ENCODE peak calls at places on chromosomes 7 and 10, in ten cellular contexts. X, E, S, G, H, T, K, P, Q and R are unnamed samples.

GRCh38 chr7:157498690-157499089 is 161.9 kb downstream of the DNAJB6 start:
- DNase-seq in G (no peak), T (no peak), X (no peak), E (no peak), S (no peak), P (no peak), K (no peak), H (no peak), Q (no peak), R (no peak)

GRCh38 chr7:114628362-114628761 is 213.7 kb downstream of the FOXP2 start:
- DNase-seq in Q (no peak), S (no peak), T (no peak), G (no peak), K (no peak), E (no peak), X (no peak), P (no peak), H (no peak), R (no peak)

GRCh38 chr10:93073539-93074136 is at the start of gene CYP26A1:
- DNase-seq in H (no peak), X (no peak), T (no peak), G (no peak), P (no peak), S (no peak), K (peak), E (no peak), Q (no peak), R (no peak)

GRCh38 chr10:132185601-132186487 is 904 bp upstream of the DPYSL4 start:
- DNase-seq in Q (peak), E (no peak), S (no peak), K (peak), X (peak), H (no peak), P (no peak), T (no peak), G (peak), R (peak)

GRCh38 chr10:70174058-70174741 is 3.9 kb upstream of the SAR1A start:
- DNase-seq in S (no peak), Q (no peak), T (peak), K (no peak), X (no peak), E (peak), G (no peak), P (no peak), H (no peak), R (peak)

GRCh38 chr7:134612197-134612596 is 34.5 kb upstream of the BPGM start:
- DNase-seq in E (no peak), P (no peak), S (no peak), H (no peak), K (no peak), T (no peak), G (no peak), X (no peak), Q (no peak), R (no peak)

GRCh38 chr7:23930312-23930711 is 220.3 kb downstream of the STK31 start:
- DNase-seq in G (no peak), E (no peak), H (no peak), Q (no peak), S (no peak), P (no peak), T (no peak), X (no peak), K (no peak), R (no peak)

GRCh38 chr10:9707205-9707604 is 1310.5 kb upstream of the CELF2 start:
- DNase-seq in S (no peak), X (no peak), P (no peak), T (no peak), E (no peak), G (no peak), Q (no peak), H (no peak), K (no peak), R (no peak)